ENCODE peak calls at places on chromosome 1, in six cellular contexts. N is H9, M is neuronal stem cell, O is IMR-90, V is H1, E is trophoblast cell. T is an unnamed sample.

GRCh38 chr1:235910357-235911299 is 43.9 kb upstream of the LYST start:
- DNase-seq in O (peak; percentile 97), M (peak; percentile 66), V (peak; percentile 53), E (peak; percentile 93), N (peak; percentile 60), T (peak; percentile 98)

GRCh38 chr1:35577071-35577998 is 4.2 kb downstream of the TFAP2E start:
- DNase-seq in E (no peak), M (no peak), V (no peak), O (no peak), N (peak; percentile 72), T (peak; percentile 37)

GRCh38 chr1:32580348-32581017 is 41.3 kb downstream of the ZBTB8A start:
- DNase-seq in O (no peak), E (no peak), M (no peak), N (no peak), V (no peak), T (no peak)

GRCh38 chr1:167473761-167474160 is 44.6 kb downstream of the CD247 start:
- DNase-seq in E (no peak), M (no peak), V (no peak), N (no peak), O (no peak), T (no peak)

GRCh38 chr1:182299728-182300581 is 91.6 kb downstream of the GLUL start:
- DNase-seq in M (no peak), V (no peak), O (no peak), N (no peak), E (no peak), T (no peak)

GRCh38 chr1:246624091-246624490 is 57.8 kb downstream of the CNST start:
- DNase-seq in E (no peak), O (no peak), N (no peak), M (no peak), V (no peak), T (no peak)

GRCh38 chr1:214352838-214353237 is 71.9 kb downstream of the SMYD2 start:
- DNase-seq in V (no peak), M (no peak), N (no peak), O (peak; percentile 25), E (no peak), T (no peak)

GRCh38 chr1:146021622-146022402 is at the start of gene HJV:
- DNase-seq in V (no peak), O (no peak), E (no peak), N (no peak), M (no peak), T (no peak)

GRCh38 chr1:192967211-192967877 is 91.8 kb downstream of the UCHL5 start:
- DNase-seq in V (no peak), E (no peak), M (no peak), N (no peak), O (no peak), T (no peak)

GRCh38 chr1:98870959-98871903 is 133.4 kb downstream of the PLPPR5 start:
- DNase-seq in E (no peak), O (no peak), V (no peak), M (no peak), N (no peak), T (no peak)

DNA sequence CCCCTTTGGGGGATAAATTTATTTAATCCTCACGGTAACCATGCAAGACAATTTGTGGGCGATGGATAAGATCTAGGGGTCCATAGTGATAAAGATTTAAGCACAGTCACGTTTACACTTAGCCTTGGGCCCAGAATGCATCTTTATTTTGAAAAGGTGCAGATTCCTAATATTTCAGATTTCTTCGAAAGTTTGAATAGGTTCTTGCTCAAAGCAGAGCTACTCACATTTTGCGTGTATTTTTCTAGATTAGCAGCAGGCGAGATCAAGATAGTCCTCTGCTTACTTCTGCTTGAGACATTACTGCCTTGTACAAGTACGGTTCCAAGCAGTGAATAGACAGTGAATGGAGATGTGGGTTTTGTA is 647 bp downstream of the TSEN15 start:
- DNase-seq in E (no peak), M (no peak), O (no peak), N (no peak), V (no peak), T (peak; percentile 31)
- H3K14ac ChIP-seq in E (no peak overlapping the region), M (no peak overlapping the region), O (peak overlapping the region; percentile 87), N (no peak overlapping the region), V (no peak overlapping the region), T (no peak overlapping the region)

GRCh38 chr1:143680304-143680703 is 291.5 kb downstream of the FAM72C start:
- DNase-seq in O (no peak), E (no peak), M (no peak), V (no peak), N (no peak), T (no peak)
- H3K14ac ChIP-seq in O (no peak overlapping the region), E (no peak overlapping the region), M (no peak overlapping the region), V (no peak overlapping the region), N (no peak overlapping the region), T (no peak overlapping the region)

DNA sequence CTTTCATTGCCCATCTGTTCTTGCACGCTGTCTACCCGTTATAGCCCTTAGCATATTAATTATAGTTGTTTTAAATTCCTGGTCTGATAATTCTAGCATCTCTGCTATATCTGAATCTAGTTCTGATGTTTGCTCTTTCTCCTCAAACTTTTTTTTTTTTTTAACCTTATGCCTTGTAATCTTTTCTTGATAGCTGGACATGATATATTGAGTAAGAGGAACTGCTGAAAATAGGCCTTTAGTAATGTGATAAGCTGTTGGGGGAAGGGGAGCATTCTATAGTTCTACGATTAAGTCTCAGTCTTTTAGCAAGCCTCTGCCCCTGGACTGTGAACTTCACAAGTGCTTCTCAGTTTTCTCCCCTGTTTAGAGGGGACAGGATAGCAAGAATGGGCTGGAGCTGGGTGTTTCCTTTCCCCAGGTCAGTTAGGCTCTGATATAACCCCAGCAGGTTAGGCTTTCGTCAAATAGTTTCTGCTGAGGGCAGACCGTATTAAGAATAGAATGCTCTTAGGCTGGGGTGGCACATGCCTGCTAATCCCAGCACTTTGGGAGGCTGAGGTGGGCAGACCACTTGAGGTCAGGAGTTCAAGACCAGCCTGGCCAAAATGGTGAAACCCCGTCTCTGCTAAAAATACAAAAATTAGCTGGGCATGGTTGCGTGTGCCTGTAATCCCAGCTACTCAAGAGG is 62.2 kb downstream of the ZFYVE9 start:
- DNase-seq in E (no peak), V (no peak), O (peak; percentile 15), N (no peak), M (no peak), T (no peak)
- H3K14ac ChIP-seq in E (no peak overlapping the region), V (no peak overlapping the region), O (no peak overlapping the region), N (no peak overlapping the region), M (no peak overlapping the region), T (no peak overlapping the region)

GRCh38 chr1:90761156-90761555 is 44.1 kb upstream of the BARHL2 start:
- DNase-seq in O (no peak), V (no peak), M (no peak), E (no peak), N (peak; percentile 29), T (no peak)
- H3K14ac ChIP-seq in O (no peak overlapping the region), V (no peak overlapping the region), M (no peak overlapping the region), E (no peak overlapping the region), N (no peak overlapping the region), T (no peak overlapping the region)

T was measured in mesenchymal stem cell.